ENCODE peak calls at places on chromosome 7, in ten cellular contexts. One of them, this sample, is unnamed. For H3K4me1, the result is how much of the 10 kb centered on the place peaks cover.

GRCh38 chr7:113339661-113340060 is 221.3 kb upstream of the SMIM30 start:
- DNase-seq in upper lobe of left lung: no peak
- DNase-seq in Peyer's patch: no peak
- DNase-seq in heart left ventricle: no peak
- DNase-seq in uterus: no peak
- DNase-seq in gastrocnemius medialis: no peak
- DNase-seq in sigmoid colon: no peak
- DNase-seq in esophagus squamous epithelium: no peak
- DNase-seq in body of pancreas: no peak
- DNase-seq in transverse colon: no peak
- DNase-seq in this sample: no peak

GRCh38 chr7:23685770-23686169 is 5.8 kb downstream of the FAM221A start:
- DNase-seq in upper lobe of left lung: no peak
- DNase-seq in Peyer's patch: no peak
- DNase-seq in heart left ventricle: no peak
- DNase-seq in uterus: no peak
- DNase-seq in gastrocnemius medialis: no peak
- DNase-seq in sigmoid colon: no peak
- DNase-seq in esophagus squamous epithelium: no peak
- DNase-seq in body of pancreas: peak
- DNase-seq in transverse colon: no peak
- DNase-seq in this sample: no peak

GRCh38 chr7:116772423-116772852 is 89.9 kb upstream of the CAPZA2 start:
- DNase-seq in upper lobe of left lung: no peak
- DNase-seq in Peyer's patch: no peak
- DNase-seq in heart left ventricle: no peak
- DNase-seq in uterus: no peak
- DNase-seq in gastrocnemius medialis: no peak
- DNase-seq in sigmoid colon: no peak
- DNase-seq in esophagus squamous epithelium: no peak
- DNase-seq in body of pancreas: no peak
- DNase-seq in transverse colon: no peak
- DNase-seq in this sample: no peak

GRCh38 chr7:55593515-55594318 is 21.4 kb upstream of the VOPP1 start:
- DNase-seq in upper lobe of left lung: peak
- DNase-seq in Peyer's patch: peak
- DNase-seq in heart left ventricle: peak
- DNase-seq in uterus: peak
- DNase-seq in gastrocnemius medialis: no peak
- DNase-seq in sigmoid colon: no peak
- DNase-seq in esophagus squamous epithelium: no peak
- DNase-seq in body of pancreas: peak
- DNase-seq in transverse colon: peak
- DNase-seq in this sample: peak

GRCh38 chr7:70178787-70179186 is 580.5 kb downstream of the AUTS2 start:
- DNase-seq in upper lobe of left lung: peak
- DNase-seq in Peyer's patch: no peak
- DNase-seq in heart left ventricle: no peak
- DNase-seq in uterus: no peak
- DNase-seq in gastrocnemius medialis: no peak
- DNase-seq in sigmoid colon: no peak
- DNase-seq in esophagus squamous epithelium: no peak
- DNase-seq in body of pancreas: peak
- DNase-seq in transverse colon: peak
- DNase-seq in this sample: no peak

GRCh38 chr7:17405786-17406185 is 107.3 kb downstream of the AHR start:
- DNase-seq in upper lobe of left lung: no peak
- DNase-seq in Peyer's patch: no peak
- DNase-seq in heart left ventricle: no peak
- DNase-seq in uterus: no peak
- DNase-seq in gastrocnemius medialis: no peak
- DNase-seq in sigmoid colon: no peak
- DNase-seq in esophagus squamous epithelium: no peak
- DNase-seq in body of pancreas: no peak
- DNase-seq in transverse colon: no peak
- DNase-seq in this sample: no peak

GRCh38 chr7:107002131-107002803 is 42.2 kb upstream of the PRKAR2B start:
- DNase-seq in upper lobe of left lung: no peak
- DNase-seq in Peyer's patch: no peak
- DNase-seq in heart left ventricle: no peak
- DNase-seq in uterus: no peak
- DNase-seq in gastrocnemius medialis: no peak
- DNase-seq in sigmoid colon: no peak
- DNase-seq in esophagus squamous epithelium: no peak
- DNase-seq in body of pancreas: no peak
- DNase-seq in transverse colon: no peak
- DNase-seq in this sample: no peak

GRCh38 chr7:55573526-55573925 is 1.2 kb upstream of the VOPP1 start:
- DNase-seq in upper lobe of left lung: no peak
- DNase-seq in Peyer's patch: no peak
- DNase-seq in heart left ventricle: no peak
- DNase-seq in uterus: no peak
- DNase-seq in gastrocnemius medialis: no peak
- DNase-seq in sigmoid colon: no peak
- DNase-seq in esophagus squamous epithelium: no peak
- DNase-seq in body of pancreas: no peak
- DNase-seq in transverse colon: no peak
- DNase-seq in this sample: no peak

GRCh38 chr7:46630031-46630430 is 709.0 kb upstream of the IGFBP3 start:
- DNase-seq in upper lobe of left lung: no peak
- DNase-seq in Peyer's patch: no peak
- DNase-seq in heart left ventricle: no peak
- DNase-seq in uterus: no peak
- DNase-seq in gastrocnemius medialis: no peak
- DNase-seq in sigmoid colon: no peak
- DNase-seq in esophagus squamous epithelium: no peak
- DNase-seq in body of pancreas: no peak
- DNase-seq in transverse colon: no peak
- DNase-seq in this sample: no peak

GRCh38 chr7:108454674-108455523 is 1.3 kb downstream of the NRCAM start:
- DNase-seq in upper lobe of left lung: no peak
- DNase-seq in Peyer's patch: no peak
- DNase-seq in heart left ventricle: no peak
- DNase-seq in uterus: no peak
- DNase-seq in gastrocnemius medialis: no peak
- DNase-seq in sigmoid colon: no peak
- DNase-seq in esophagus squamous epithelium: no peak
- DNase-seq in body of pancreas: peak
- DNase-seq in transverse colon: no peak
- DNase-seq in this sample: peak

GRCh38 chr7:150950496-150951180 is 27.5 kb downstream of the KCNH2 start:
- DNase-seq in upper lobe of left lung: no peak
- DNase-seq in Peyer's patch: no peak
- DNase-seq in heart left ventricle: peak
- DNase-seq in uterus: no peak
- DNase-seq in gastrocnemius medialis: no peak
- DNase-seq in sigmoid colon: peak
- DNase-seq in esophagus squamous epithelium: no peak
- DNase-seq in body of pancreas: no peak
- DNase-seq in transverse colon: no peak
- DNase-seq in this sample: no peak

GRCh38 chr7:26690135-26690534 is 174.3 kb downstream of the SKAP2 start:
- DNase-seq in upper lobe of left lung: no peak
- DNase-seq in Peyer's patch: no peak
- DNase-seq in heart left ventricle: no peak
- DNase-seq in uterus: no peak
- DNase-seq in gastrocnemius medialis: no peak
- DNase-seq in sigmoid colon: no peak
- DNase-seq in esophagus squamous epithelium: no peak
- DNase-seq in body of pancreas: no peak
- DNase-seq in transverse colon: no peak
- DNase-seq in this sample: no peak
- H3K4me1 ChIP-seq in upper lobe of left lung: under half
- H3K4me1 ChIP-seq in Peyer's patch: under half
- H3K4me1 ChIP-seq in heart left ventricle: under half
- H3K4me1 ChIP-seq in uterus: under half
- H3K4me1 ChIP-seq in gastrocnemius medialis: under half
- H3K4me1 ChIP-seq in sigmoid colon: under half
- H3K4me1 ChIP-seq in esophagus squamous epithelium: under half
- H3K4me1 ChIP-seq in body of pancreas: under half
- H3K4me1 ChIP-seq in transverse colon: under half
- H3K4me1 ChIP-seq in this sample: under half

DNA sequence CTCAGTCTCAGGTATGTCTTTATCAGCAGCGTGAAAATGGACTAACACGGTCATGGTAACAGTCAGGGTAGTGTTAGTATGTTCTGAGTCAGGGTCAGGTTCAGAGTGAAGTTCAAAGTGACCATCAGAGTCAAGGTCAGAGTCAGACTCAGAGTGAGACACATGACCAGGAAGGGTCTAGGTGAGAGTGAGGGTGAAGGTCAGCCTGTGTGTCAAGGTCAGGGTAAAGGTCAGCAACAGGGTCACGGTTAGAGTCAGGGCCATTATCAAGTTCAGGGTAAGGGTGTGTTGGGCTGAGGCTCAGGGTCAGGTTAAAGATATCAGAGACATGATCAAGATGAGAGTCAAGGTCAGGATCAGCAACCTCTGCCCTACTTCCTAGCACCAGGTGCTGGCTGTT is 4.0 kb downstream of the MRPS24 start:
- DNase-seq in upper lobe of left lung: no peak
- DNase-seq in Peyer's patch: no peak
- DNase-seq in heart left ventricle: no peak
- DNase-seq in uterus: no peak
- DNase-seq in gastrocnemius medialis: no peak
- DNase-seq in sigmoid colon: no peak
- DNase-seq in esophagus squamous epithelium: no peak
- DNase-seq in body of pancreas: no peak
- DNase-seq in transverse colon: no peak
- DNase-seq in this sample: no peak
- TF ChIP-seq POLR2A in upper lobe of left lung: no peak
- TF ChIP-seq POLR2A in Peyer's patch: no peak
- TF ChIP-seq POLR2A in heart left ventricle: no peak
- TF ChIP-seq POLR2A in uterus: no peak
- TF ChIP-seq POLR2A in gastrocnemius medialis: no peak
- TF ChIP-seq POLR2A in sigmoid colon: no peak
- TF ChIP-seq POLR2A in esophagus squamous epithelium: no peak
- TF ChIP-seq POLR2A in body of pancreas: no peak
- TF ChIP-seq POLR2A in transverse colon: no peak
- TF ChIP-seq POLR2A in this sample: no peak

GRCh38 chr7:35390146-35390545 is 136.2 kb upstream of the TBX20 start:
- DNase-seq in upper lobe of left lung: no peak
- DNase-seq in Peyer's patch: no peak
- DNase-seq in heart left ventricle: no peak
- DNase-seq in uterus: no peak
- DNase-seq in gastrocnemius medialis: no peak
- DNase-seq in sigmoid colon: no peak
- DNase-seq in esophagus squamous epithelium: no peak
- DNase-seq in body of pancreas: no peak
- DNase-seq in transverse colon: no peak
- DNase-seq in this sample: no peak
- TF ChIP-seq CTCF in upper lobe of left lung: no peak
- TF ChIP-seq CTCF in Peyer's patch: no peak
- TF ChIP-seq CTCF in heart left ventricle: no peak
- TF ChIP-seq CTCF in uterus: no peak
- TF ChIP-seq CTCF in gastrocnemius medialis: no peak
- TF ChIP-seq CTCF in sigmoid colon: no peak
- TF ChIP-seq CTCF in esophagus squamous epithelium: no peak
- TF ChIP-seq CTCF in body of pancreas: no peak
- TF ChIP-seq CTCF in transverse colon: no peak
- TF ChIP-seq CTCF in this sample: no peak

DNA sequence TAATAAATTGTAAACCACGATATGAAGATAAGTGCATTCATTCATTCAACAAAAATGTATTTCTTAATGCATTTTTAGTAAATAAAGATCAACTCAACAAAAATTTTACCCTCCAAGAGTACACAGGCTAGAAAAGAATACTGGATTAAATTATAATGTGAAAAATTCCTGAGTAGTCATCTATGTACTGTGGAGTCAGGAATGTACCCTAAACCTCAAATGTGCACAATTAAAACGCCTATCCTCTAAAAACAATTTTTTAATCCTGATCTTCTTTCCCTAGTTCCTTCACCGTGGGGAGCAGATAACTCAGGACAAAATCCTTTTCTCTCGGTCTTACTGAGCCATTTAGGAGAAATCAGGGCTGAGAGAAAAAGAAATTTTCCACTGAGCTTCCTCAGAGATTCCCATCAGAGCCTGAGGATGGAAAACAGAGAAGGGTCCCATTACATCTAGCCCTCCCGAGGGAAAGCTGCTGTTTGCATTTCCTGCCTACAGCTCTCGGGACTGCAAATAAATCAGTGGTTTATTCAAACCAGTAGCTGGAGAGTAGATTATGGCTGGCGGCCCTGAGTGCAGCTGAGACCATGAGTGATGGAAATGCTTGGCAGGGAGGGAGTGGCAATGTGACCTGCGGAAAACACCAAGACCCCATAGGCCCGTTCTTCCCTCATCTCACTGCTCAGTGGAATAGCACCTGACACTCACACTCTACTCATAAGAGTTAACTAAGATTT is 7.4 kb downstream of the TAS2R40 start:
- DNase-seq in upper lobe of left lung: no peak
- DNase-seq in Peyer's patch: no peak
- DNase-seq in heart left ventricle: no peak
- DNase-seq in uterus: no peak
- DNase-seq in gastrocnemius medialis: no peak
- DNase-seq in sigmoid colon: no peak
- DNase-seq in esophagus squamous epithelium: no peak
- DNase-seq in body of pancreas: no peak
- DNase-seq in transverse colon: no peak
- DNase-seq in this sample: no peak
- H3K4me1 ChIP-seq in upper lobe of left lung: under half
- H3K4me1 ChIP-seq in Peyer's patch: under half
- H3K4me1 ChIP-seq in heart left ventricle: under half
- H3K4me1 ChIP-seq in uterus: under half
- H3K4me1 ChIP-seq in gastrocnemius medialis: under half
- H3K4me1 ChIP-seq in sigmoid colon: under half
- H3K4me1 ChIP-seq in esophagus squamous epithelium: under half
- H3K4me1 ChIP-seq in body of pancreas: under half
- H3K4me1 ChIP-seq in transverse colon: under half
- H3K4me1 ChIP-seq in this sample: under half

This sample was measured in thyroid gland.